ENCODE peak calls at places on chromosome 19, in ten cellular contexts. T, L, E, I, R, S, F, W, A and C are unnamed samples. For H3K4me1, the result is how much of the 10 kb centered on the place peaks cover.

GRCh38 chr19:2683430-2683995 is 19.0 kb downstream of the GNG7 start:
- DNase-seq in T (no peak), L (no peak), E (no peak), I (no peak), R (no peak), S (no peak), F (no peak), W (no peak), A (no peak), C (no peak)

GRCh38 chr19:9793051-9793591 is 24.6 kb upstream of the ZNF846 start:
- DNase-seq in T (peak), L (no peak), E (peak), I (no peak), R (peak), S (peak), F (peak), W (peak), A (no peak), C (peak)

GRCh38 chr19:41321600-41322270 is 11.8 kb downstream of the CCDC97 start:
- DNase-seq in T (no peak), L (peak), E (no peak), I (peak), R (peak), S (no peak), F (no peak), W (peak), A (no peak), C (no peak)

GRCh38 chr19:4891066-4891465 is 11.6 kb downstream of the ARRDC5 start:
- DNase-seq in T (no peak), L (no peak), E (no peak), I (no peak), R (no peak), S (no peak), F (no peak), W (no peak), A (no peak), C (no peak)

GRCh38 chr19:58578430-58578925 is 5.3 kb upstream of the MZF1 start:
- DNase-seq in T (no peak), L (no peak), E (no peak), I (no peak), R (no peak), S (no peak), F (no peak), W (peak), A (peak), C (no peak)

GRCh38 chr19:13983213-13983889 is 22.8 kb downstream of the RFX1 start:
- DNase-seq in T (no peak), L (no peak), E (no peak), I (no peak), R (no peak), S (no peak), F (no peak), W (no peak), A (no peak), C (no peak)

GRCh38 chr19:13022859-13023636 is 27.8 kb downstream of the NFIX start:
- DNase-seq in T (peak), L (no peak), E (peak), I (peak), R (peak), S (no peak), F (peak), W (peak), A (peak), C (peak)

GRCh38 chr19:41376241-41376997 is at the start of gene TMEM91:
- DNase-seq in T (peak), L (no peak), E (peak), I (no peak), R (peak), S (no peak), F (peak), W (peak), A (peak), C (no peak)

GRCh38 chr19:7928334-7928706 is 2.4 kb upstream of the CTXN1 start:
- DNase-seq in T (peak), L (no peak), E (no peak), I (no peak), R (peak), S (no peak), F (no peak), W (peak), A (peak), C (no peak)

GRCh38 chr19:51742736-51743288 is 8.9 kb downstream of the FPR1 start:
- DNase-seq in T (no peak), L (no peak), E (no peak), I (no peak), R (no peak), S (no peak), F (no peak), W (peak), A (no peak), C (no peak)

GRCh38 chr19:3135961-3136683 is at the start of gene GNA15:
- DNase-seq in T (peak), L (no peak), E (peak), I (no peak), R (no peak), S (no peak), F (peak), W (no peak), A (no peak), C (peak)

GRCh38 chr19:34173145-34173956 is 1.0 kb downstream of the LSM14A start:
- DNase-seq in T (peak), L (peak), E (peak), I (peak), R (peak), S (no peak), F (peak), W (peak), A (peak), C (peak)
- H3K4me1 ChIP-seq in T (under half), L (under half), E (under half), I (under half), R (half or more), S (half or more), F (half or more), W (half or more), A (half or more), C (under half)

GRCh38 chr19:6241680-6242079 is 38.1 kb downstream of the MLLT1 start:
- DNase-seq in T (peak), L (no peak), E (no peak), I (no peak), R (no peak), S (no peak), F (peak), W (no peak), A (no peak), C (no peak)

GRCh38 chr19:6239871-6240676 is 39.7 kb downstream of the MLLT1 start:
- DNase-seq in T (no peak), L (no peak), E (no peak), I (peak), R (no peak), S (no peak), F (peak), W (no peak), A (no peak), C (no peak)

GRCh38 chr19:6239401-6239844 is 40.4 kb downstream of the MLLT1 start:
- DNase-seq in T (peak), L (no peak), E (no peak), I (peak), R (no peak), S (no peak), F (no peak), W (peak), A (no peak), C (no peak)

GRCh38 chr19:6242677-6243076 is 37.1 kb downstream of the MLLT1 start:
- DNase-seq in T (no peak), L (no peak), E (no peak), I (no peak), R (no peak), S (no peak), F (peak), W (no peak), A (no peak), C (no peak)

GRCh38 chr19:6241056-6241455 is 38.7 kb downstream of the MLLT1 start:
- DNase-seq in T (peak), L (no peak), E (no peak), I (no peak), R (no peak), S (no peak), F (peak), W (no peak), A (no peak), C (no peak)
- H3K4me3 ChIP-seq in T (no peak), L (no peak), E (no peak), I (no peak), R (no peak), S (no peak), F (no peak), W (no peak), A (no peak), C (no peak)

GRCh38 chr19:16234552-16235445 is 37.1 kb downstream of the AP1M1 start:
- DNase-seq in T (no peak), L (no peak), E (no peak), I (no peak), R (no peak), S (no peak), F (no peak), W (no peak), A (peak), C (no peak)
- H3K4me1 ChIP-seq in T (under half), L (under half), E (under half), I (under half), R (under half), S (under half), F (under half), W (under half), A (under half), C (under half)

GRCh38 chr19:35447870-35448492 is at the start of gene FFAR2:
- DNase-seq in T (no peak), L (no peak), E (no peak), I (no peak), R (no peak), S (no peak), F (no peak), W (no peak), A (no peak), C (no peak)
- H3K4me3 ChIP-seq in T (no peak), L (no peak), E (no peak), I (no peak), R (no peak), S (no peak), F (no peak), W (no peak), A (no peak), C (no peak)

GRCh38 chr19:36939153-36939552 is 23.0 kb downstream of the ZNF568 start:
- DNase-seq in T (no peak), L (no peak), E (no peak), I (no peak), R (no peak), S (no peak), F (no peak), W (no peak), A (no peak), C (no peak)
- H3K4me1 ChIP-seq in T (under half), L (under half), E (under half), I (under half), R (under half), S (under half), F (under half), W (under half), A (under half), C (under half)

DNA sequence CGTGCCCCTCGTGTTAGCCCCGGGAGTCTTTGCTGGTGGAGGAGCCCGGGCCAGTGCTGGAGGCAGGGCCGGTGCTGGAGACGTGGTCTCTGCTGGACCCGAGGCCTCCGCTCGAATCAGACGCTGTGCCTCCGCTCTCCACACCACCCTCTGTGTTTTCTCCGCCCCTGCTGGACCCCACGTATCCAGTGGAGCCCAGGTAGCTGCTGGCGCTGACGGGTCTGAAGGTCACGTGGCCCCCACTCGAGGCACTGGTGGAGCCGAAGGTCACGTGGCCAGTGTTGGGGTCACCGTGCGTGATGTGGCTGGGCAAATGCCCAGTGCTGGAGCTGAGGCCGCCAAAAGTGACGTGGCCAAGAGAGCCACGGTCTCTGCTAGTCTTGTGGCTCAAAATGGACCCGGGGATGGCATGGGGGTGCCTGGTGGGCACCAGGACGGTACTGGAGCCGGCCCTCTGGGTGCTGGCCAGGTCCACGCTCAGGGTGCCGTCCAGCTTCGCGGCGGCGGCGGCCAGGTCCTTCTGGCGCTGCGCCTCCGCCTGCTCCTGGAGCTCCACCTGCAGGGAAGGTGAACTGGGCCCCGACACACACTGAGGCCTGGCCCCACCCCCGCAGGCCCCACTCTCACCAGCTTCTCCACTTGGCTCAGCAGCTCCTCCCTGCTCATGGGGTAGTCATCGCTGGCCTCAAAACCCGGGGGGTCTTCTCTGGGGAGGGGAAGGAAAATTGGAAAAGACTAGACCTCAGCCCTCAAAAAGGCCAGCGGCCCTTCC is 27.3 kb downstream of the ZNF114 start:
- DNase-seq in T (no peak), L (no peak), E (no peak), I (no peak), R (no peak), S (no peak), F (no peak), W (no peak), A (no peak), C (no peak)
- H3K4me3 ChIP-seq in T (no peak), L (no peak), E (no peak), I (no peak), R (no peak), S (no peak), F (no peak), W (no peak), A (no peak), C (no peak)

GRCh38 chr19:29121684-29122083 is 91.3 kb downstream of the UQCRFS1 start:
- DNase-seq in T (no peak), L (peak), E (no peak), I (peak), R (peak), S (no peak), F (no peak), W (peak), A (peak), C (no peak)
- H3K4me1 ChIP-seq in T (under half), L (under half), E (under half), I (under half), R (under half), S (under half), F (under half), W (under half), A (under half), C (under half)

GRCh38 chr19:30388819-30389218 is 16.6 kb downstream of the ZNF536 start:
- DNase-seq in T (no peak), L (no peak), E (no peak), I (no peak), R (no peak), S (no peak), F (no peak), W (no peak), A (no peak), C (no peak)

GRCh38 chr19:30388327-30388726 is 16.1 kb downstream of the ZNF536 start:
- DNase-seq in T (no peak), L (no peak), E (no peak), I (no peak), R (no peak), S (no peak), F (no peak), W (no peak), A (no peak), C (no peak)

GRCh38 chr19:30385666-30386065 is 13.5 kb downstream of the ZNF536 start:
- DNase-seq in T (no peak), L (no peak), E (no peak), I (no peak), R (no peak), S (no peak), F (no peak), W (no peak), A (no peak), C (no peak)

GRCh38 chr19:30386551-30387143 is 14.5 kb downstream of the ZNF536 start:
- DNase-seq in T (no peak), L (no peak), E (no peak), I (no peak), R (no peak), S (no peak), F (no peak), W (no peak), A (no peak), C (no peak)

GRCh38 chr19:30387311-30388115 is 15.3 kb downstream of the ZNF536 start:
- DNase-seq in T (no peak), L (no peak), E (no peak), I (no peak), R (no peak), S (no peak), F (no peak), W (no peak), A (no peak), C (no peak)
- H3K4me3 ChIP-seq in T (no peak), L (no peak), E (no peak), I (no peak), R (no peak), S (no peak), F (no peak), W (no peak), A (no peak), C (no peak)